ENCODE peak calls at places on chromosome 16, in four cellular contexts. V is cardiac muscle cell, B is kidney, Q is pancreas. J is an unnamed sample.

GRCh38 chr16:22264786-22265185 is 32.4 kb upstream of the POLR3E start:
- DNase-seq in V (no peak), B (peak), Q (no peak), J (no peak)

GRCh38 chr16:76235426-76235825 is 41.8 kb upstream of the CNTNAP4 start:
- DNase-seq in V (no peak), B (no peak), Q (no peak), J (no peak)

GRCh38 chr16:85366031-85366763 is 246.9 kb upstream of the GSE1 start:
- DNase-seq in V (no peak), B (no peak), Q (no peak), J (no peak)

GRCh38 chr16:69334696-69335095 is 4.3 kb upstream of the PDF start:
- DNase-seq in V (no peak), B (peak), Q (no peak), J (no peak)

GRCh38 chr16:4517812-4518211 is 20.8 kb downstream of the CDIP1 start:
- DNase-seq in V (peak), B (no peak), Q (no peak), J (no peak)

GRCh38 chr16:230949-231348 is 1.7 kb upstream of the LUC7L start:
- DNase-seq in V (no peak), B (no peak), Q (no peak), J (no peak)

GRCh38 chr16:7182510-7183109 is 150.0 kb upstream of the RBFOX1 start:
- DNase-seq in V (no peak), B (no peak), Q (no peak), J (no peak)

GRCh38 chr16:3819741-3820724 is 60.5 kb downstream of the CREBBP start:
- DNase-seq in V (peak), B (no peak), Q (peak), J (peak)

GRCh38 chr16:1532081-1532760 is 1.2 kb upstream of the TMEM204 start:
- DNase-seq in V (no peak), B (peak), Q (no peak), J (peak)

GRCh38 chr16:86100205-86101134 is 201.5 kb downstream of the IRF8 start:
- DNase-seq in V (peak), B (no peak), Q (no peak), J (peak)

GRCh38 chr16:12178251-12178990 is 201.9 kb downstream of the SNX29 start:
- DNase-seq in V (peak), B (no peak), Q (no peak), J (no peak)

GRCh38 chr16:14486520-14487303 is 143.3 kb downstream of the PARN start:
- DNase-seq in V (peak), B (peak), Q (peak), J (peak)

GRCh38 chr16:87129771-87130170 is 187.4 kb downstream of the C16orf95 start:
- DNase-seq in V (peak), B (no peak), Q (no peak), J (no peak)

GRCh38 chr16:28977703-28978641 is 3.4 kb downstream of the SPNS1 start:
- DNase-seq in V (no peak), B (no peak), Q (no peak), J (no peak)

GRCh38 chr16:88810166-88810867 is 1.4 kb downstream of the APRT start:
- DNase-seq in V (no peak), B (no peak), Q (no peak), J (no peak)

GRCh38 chr16:23082161-23082788 is 67.0 kb downstream of the USP31 start:
- DNase-seq in V (no peak), B (no peak), Q (no peak), J (no peak)

GRCh38 chr16:57533618-57534336 is 2.6 kb downstream of the CCDC102A start:
- DNase-seq in V (no peak), B (peak), Q (no peak), J (no peak)

GRCh38 chr16:70772493-70772892 is 28.5 kb downstream of the VAC14 start:
- DNase-seq in V (peak), B (no peak), Q (no peak), J (no peak)

GRCh38 chr16:19912445-19913305 is 28.0 kb upstream of the GPRC5B start:
- DNase-seq in V (peak), B (peak), Q (no peak), J (no peak)

GRCh38 chr16:17476414-17477259 is 5.9 kb upstream of the XYLT1 start:
- DNase-seq in V (peak), B (no peak), Q (peak), J (no peak)

GRCh38 chr16:58366247-58367031 is 25.8 kb upstream of the GINS3 start:
- DNase-seq in V (peak), B (no peak), Q (no peak), J (no peak)

GRCh38 chr16:55543470-55543869 is 23.0 kb upstream of the CAPNS2 start:
- DNase-seq in V (peak), B (no peak), Q (no peak), J (peak)

GRCh38 chr16:69188716-69189115 is 1.8 kb downstream of the SNTB2 start:
- DNase-seq in V (peak), B (no peak), Q (no peak), J (no peak)

GRCh38 chr16:77404823-77405222 is 30.0 kb downstream of the ADAMTS18 start:
- DNase-seq in V (no peak), B (no peak), Q (no peak), J (no peak)

GRCh38 chr16:5523794-5524193 is 426.2 kb upstream of the EEF2KMT start:
- DNase-seq in V (no peak), B (no peak), Q (no peak), J (no peak)

GRCh38 chr16:7921360-7921759 is 588.7 kb downstream of the RBFOX1 start:
- DNase-seq in V (no peak), B (no peak), Q (no peak), J (no peak)

GRCh38 chr16:83995756-83996155 is 27.7 kb downstream of the NECAB2 start:
- DNase-seq in V (peak), B (no peak), Q (peak), J (no peak)

GRCh38 chr16:12484426-12484825 is 319.3 kb downstream of the CPPED1 start:
- DNase-seq in V (no peak), B (no peak), Q (no peak), J (no peak)

GRCh38 chr16:64629622-64630021 is 492.2 kb downstream of the CDH11 start:
- DNase-seq in V (no peak), B (no peak), Q (no peak), J (no peak)

GRCh38 chr16:89324056-89325010 is 106.8 kb downstream of the ZNF778 start:
- DNase-seq in V (peak), B (peak), Q (no peak), J (no peak)

GRCh38 chr16:73572135-73572534 is 524.2 kb upstream of the ZFHX3 start:
- DNase-seq in V (no peak), B (peak), Q (peak), J (peak)

GRCh38 chr16:88681084-88681680 is 5.1 kb downstream of the SNAI3 start:
- DNase-seq in V (no peak), B (peak), Q (no peak), J (no peak)

DNA sequence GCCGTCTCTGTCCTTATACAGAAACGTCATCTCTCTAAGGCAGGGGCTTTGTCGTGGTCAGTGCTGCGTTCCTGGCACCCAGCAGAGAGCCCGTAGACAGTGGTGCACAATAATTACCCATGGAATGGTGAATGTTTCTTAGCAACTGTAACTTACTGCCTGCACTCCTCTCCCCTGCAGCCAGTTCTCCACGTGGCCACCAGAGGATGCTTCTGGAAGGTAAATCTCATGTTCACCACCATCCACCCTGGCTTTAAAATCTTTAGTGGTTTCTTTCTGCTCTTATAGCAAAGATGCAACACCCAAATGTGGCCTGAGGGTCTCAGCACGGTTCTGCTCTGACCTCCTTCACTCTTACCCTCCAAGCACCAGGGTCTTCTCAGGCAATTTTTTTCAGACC is 150.8 kb downstream of the GRIN2A start:
- DNase-seq in V (no peak), B (no peak), Q (no peak), J (no peak)
- TF ChIP-seq CTCF in V (no peak), B (no peak), Q (no peak), J (no peak)

GRCh38 chr16:50718061-50718760 is 23.7 kb upstream of the CYLD start:
- DNase-seq in V (peak), B (no peak), Q (no peak), J (no peak)
- H3K4me3 ChIP-seq in V (no peak), B (no peak), Q (no peak), J (no peak)

GRCh38 chr16:30870904-30871303 is 23.0 kb downstream of the BCL7C start:
- DNase-seq in V (no peak), B (no peak), Q (no peak), J (no peak)

GRCh38 chr16:30866031-30866430 is 27.8 kb downstream of the BCL7C start:
- DNase-seq in V (no peak), B (no peak), Q (no peak), J (no peak)

DNA sequence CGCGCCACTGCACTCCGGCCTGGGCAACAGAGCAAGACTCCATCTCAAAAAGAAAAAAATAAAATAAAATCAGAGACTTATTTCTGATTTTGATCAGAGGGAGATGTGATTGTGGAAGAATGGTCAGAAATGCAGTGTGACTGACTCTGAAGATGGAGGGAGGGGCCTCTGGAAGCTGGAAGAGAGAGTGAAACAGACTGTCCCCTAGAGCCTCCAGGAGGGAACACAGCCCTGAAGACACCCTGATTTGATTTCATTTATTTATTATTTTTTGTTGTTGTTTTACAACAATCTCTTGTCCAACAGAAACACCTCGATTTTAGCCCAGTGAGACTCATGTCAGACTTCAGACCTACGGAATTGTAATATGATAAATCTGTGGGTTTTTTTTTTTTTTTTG is 26.1 kb downstream of the BCL7C start:
- DNase-seq in V (no peak), B (no peak), Q (no peak), J (no peak)
- TF ChIP-seq CTCF in V (no peak), B (no peak), Q (no peak), J (no peak)

GRCh38 chr16:67668495-67669157 is 2.0 kb downstream of the C16orf86 start:
- DNase-seq in V (no peak), B (no peak), Q (no peak), J (no peak)

GRCh38 chr16:67666538-67667433 is at the start of the genes C16orf86 and ENKD1:
- DNase-seq in V (peak), B (peak), Q (peak), J (no peak)

GRCh38 chr16:67666032-67666537 is 465 bp downstream of the ENKD1 start:
- DNase-seq in V (peak), B (peak), Q (peak), J (no peak)

GRCh38 chr16:67667817-67668494 is 1.3 kb downstream of the C16orf86 start:
- DNase-seq in V (peak), B (peak), Q (peak), J (peak)

DNA sequence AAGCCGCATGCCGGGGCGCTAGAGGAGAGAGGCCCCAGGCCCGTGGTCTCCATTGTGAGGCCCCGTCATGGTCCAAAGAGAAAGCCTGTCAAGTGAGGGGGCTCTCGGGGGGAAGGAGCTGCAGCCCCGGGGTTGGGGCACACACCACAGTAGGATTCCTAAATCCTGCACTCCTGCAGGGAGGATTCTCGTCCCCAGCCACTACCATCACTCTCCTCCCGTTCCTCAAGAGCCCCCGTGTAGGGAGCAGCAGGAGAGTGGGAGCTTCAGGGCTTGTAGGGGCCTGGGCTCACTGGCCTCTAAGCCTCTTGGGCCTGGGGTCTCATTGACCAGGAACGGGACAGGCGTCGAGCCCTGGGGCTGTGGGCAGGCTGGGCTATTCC is 811 bp downstream of the C16orf86 start:
- DNase-seq in V (no peak), B (peak), Q (no peak), J (no peak)
- H3K4me3 ChIP-seq in V (no peak), B (peak), Q (peak), J (peak)

GRCh38 chr16:81833751-81834150 is 54.7 kb downstream of the PLCG2 start:
- DNase-seq in V (no peak), B (no peak), Q (no peak), J (no peak)

GRCh38 chr16:81834868-81835267 is 55.8 kb downstream of the PLCG2 start:
- DNase-seq in V (no peak), B (no peak), Q (no peak), J (no peak)

GRCh38 chr16:81832801-81833547 is 53.9 kb downstream of the PLCG2 start:
- DNase-seq in V (no peak), B (no peak), Q (no peak), J (no peak)

GRCh38 chr16:81830845-81831600 is 51.9 kb downstream of the PLCG2 start:
- DNase-seq in V (no peak), B (no peak), Q (no peak), J (no peak)

GRCh38 chr16:81831722-81832126 is 52.6 kb downstream of the PLCG2 start:
- DNase-seq in V (peak), B (no peak), Q (peak), J (no peak)
- TF ChIP-seq CTCF in V (no peak), B (no peak), Q (no peak), J (no peak)

GRCh38 chr16:10663146-10663545 is 31.6 kb downstream of the TEKT5 start:
- DNase-seq in V (no peak), B (no peak), Q (no peak), J (no peak)

GRCh38 chr16:10662212-10662611 is 32.5 kb downstream of the TEKT5 start:
- DNase-seq in V (no peak), B (no peak), Q (no peak), J (no peak)

GRCh38 chr16:10663744-10664143 is 31.0 kb downstream of the TEKT5 start:
- DNase-seq in V (no peak), B (no peak), Q (no peak), J (no peak)

GRCh38 chr16:10661236-10661635 is 33.5 kb downstream of the TEKT5 start:
- DNase-seq in V (no peak), B (no peak), Q (no peak), J (no peak)

GRCh38 chr16:10661737-10662136 is 33.0 kb downstream of the TEKT5 start:
- DNase-seq in V (no peak), B (no peak), Q (no peak), J (no peak)
- H3K4me3 ChIP-seq in V (no peak), B (no peak), Q (no peak), J (no peak)

GRCh38 chr16:27972500-27972899 is 91.0 kb downstream of the GSG1L start:
- DNase-seq in V (peak), B (no peak), Q (no peak), J (peak)
- TF ChIP-seq CTCF in V (peak), B (peak), Q (no peak), J (peak)